ENCODE peak calls at places on chromosome 17, in eight cellular contexts. Y is ovary, T is neural progenitor cell, L is GM12865, H is CD14-positive monocyte, B is H9, X is HFFc6, A is pancreas. D is an unnamed sample.

GRCh38 chr17:78268960-78269892 is 37.8 kb downstream of the TMEM235 start:
- DNase-seq in X (no peak), H (no peak), A (no peak), L (no peak), B (peak; percentile 79), Y (no peak), T (peak; percentile 43), D (no peak)

GRCh38 chr17:15463363-15463762 is 4.1 kb downstream of the CDRT4 start:
- DNase-seq in X (peak; percentile 77), B (peak; percentile 55), H (no peak), L (no peak), T (peak; percentile 33), Y (peak; percentile 49), A (no peak), D (no peak)

GRCh38 chr17:69213059-69213813 is 15.4 kb downstream of the ABCA10 start:
- DNase-seq in X (no peak), A (no peak), Y (no peak), L (no peak), T (no peak), H (no peak), B (peak; percentile 76), D (no peak)

GRCh38 chr17:76524598-76525512 is 12.7 kb downstream of the CYGB start:
- DNase-seq in X (no peak), H (no peak), B (no peak), A (no peak), L (no peak), Y (peak; percentile 70), T (no peak), D (no peak)

GRCh38 chr17:48604770-48605329 is at the start of gene HOXB6:
- DNase-seq in L (no peak), T (no peak), A (no peak), H (no peak), Y (no peak), B (no peak), X (no peak), D (no peak)

GRCh38 chr17:76360461-76360860 is 6.7 kb upstream of the PRPSAP1 start:
- DNase-seq in H (no peak), B (no peak), A (no peak), Y (no peak), X (no peak), T (no peak), L (no peak), D (no peak)

GRCh38 chr17:20009302-20010098 is at the start of gene SPECC1:
- DNase-seq in Y (peak; percentile 90), A (peak; percentile 20), B (peak; percentile 94), T (peak; percentile 91), L (peak; percentile 81), X (no peak), H (peak; percentile 68), D (peak; percentile 94)

GRCh38 chr17:4833941-4834501 is 881 bp downstream of the MINK1 start:
- DNase-seq in Y (peak; percentile 40), B (no peak), A (peak; percentile 35), H (no peak), T (peak; percentile 15), X (peak; percentile 17), L (peak; percentile 27), D (no peak)

GRCh38 chr17:6546069-6546718 is 10.2 kb downstream of the PITPNM3 start:
- DNase-seq in B (no peak), L (peak; percentile 69), Y (no peak), X (peak; percentile 28), A (no peak), H (no peak), T (no peak), D (peak; percentile 48)

GRCh38 chr17:13016881-13017622 is 775 bp downstream of the ELAC2 start:
- DNase-seq in T (no peak), Y (no peak), A (no peak), L (peak; percentile 15), H (no peak), X (peak; percentile 28), B (peak; percentile 9), D (no peak)

GRCh38 chr17:52390422-52390821 is 231.9 kb upstream of the CA10 start:
- DNase-seq in T (no peak), B (no peak), X (no peak), Y (no peak), L (no peak), A (no peak), H (no peak), D (no peak)

GRCh38 chr17:5254903-5255521 is 20.4 kb upstream of the SCIMP start:
- DNase-seq in T (no peak), B (no peak), H (no peak), Y (no peak), A (no peak), X (no peak), L (peak; percentile 68), D (peak; percentile 53)

GRCh38 chr17:7023576-7024401 is 939 bp downstream of the BCL6B start:
- DNase-seq in A (peak; percentile 87), T (peak; percentile 93), B (peak; percentile 100), X (no peak), Y (peak; percentile 85), L (peak; percentile 94), H (peak; percentile 98), D (peak; percentile 98)

GRCh38 chr17:68057531-68057952 is 22.0 kb downstream of the KPNA2 start:
- DNase-seq in B (no peak), L (peak; percentile 43), A (no peak), H (no peak), X (peak; percentile 56), T (no peak), Y (no peak), D (no peak)

GRCh38 chr17:45381001-45381400 is 51.7 kb downstream of the ARHGAP27 start:
- DNase-seq in T (no peak), L (peak; percentile 21), H (no peak), X (no peak), Y (no peak), A (no peak), B (no peak), D (no peak)

GRCh38 chr17:48548687-48549621 is 4.0 kb upstream of the HOXB2 start:
- DNase-seq in T (no peak), X (no peak), L (no peak), A (no peak), H (no peak), B (no peak), Y (no peak), D (no peak)

GRCh38 chr17:50112694-50113093 is 17.3 kb downstream of the SAMD14 start:
- DNase-seq in T (no peak), L (no peak), X (no peak), A (no peak), H (no peak), Y (no peak), B (no peak), D (no peak)
- TF ChIP-seq CTCF in T (no peak), L (no peak), X (no peak), A (no peak), H (no peak), Y (no peak), B (no peak), D (no peak)

DNA sequence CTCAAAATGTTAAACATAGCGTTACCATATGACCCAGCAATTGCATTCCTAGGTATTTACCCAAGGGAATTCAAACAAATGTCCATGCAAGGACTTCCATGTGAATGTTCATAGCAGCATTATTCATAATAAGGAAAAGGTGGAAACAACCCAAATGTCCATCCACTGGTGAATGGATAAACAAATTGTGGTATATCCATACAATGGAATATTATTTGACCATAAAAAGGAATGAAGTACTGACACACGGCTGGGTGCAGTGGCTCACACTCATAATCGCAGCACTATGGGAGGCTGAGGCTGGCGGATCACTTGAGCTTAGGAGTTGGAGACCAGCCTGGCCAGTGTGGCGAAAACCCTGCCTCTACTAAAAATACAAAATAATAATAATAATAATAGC is 24.1 kb upstream of the GOSR2 start:
- DNase-seq in L (no peak), A (no peak), H (no peak), X (no peak), Y (no peak), T (no peak), B (no peak), D (no peak)
- TF ChIP-seq CTCF in L (no peak), A (no peak), H (no peak), X (no peak), Y (no peak), T (no peak), B (no peak), D (no peak)

GRCh38 chr17:81991684-81992513 is 14.5 kb downstream of the ASPSCR1 start:
- DNase-seq in L (no peak), T (peak; percentile 66), B (peak; percentile 76), A (peak; percentile 87), H (no peak), X (peak; percentile 71), Y (no peak), D (no peak)
- TF ChIP-seq CTCF in L (no peak), T (no peak), B (no peak), A (no peak), H (no peak), X (no peak), Y (no peak), D (no peak)

GRCh38 chr17:32490101-32490482 is 3.3 kb downstream of the CDK5R1 start:
- DNase-seq in T (no peak), X (no peak), Y (no peak), A (no peak), H (no peak), B (peak; percentile 58), L (peak; percentile 36), D (peak; percentile 40)
- TF ChIP-seq CTCF in T (no peak), X (no peak), Y (no peak), A (no peak), H (no peak), B (no peak), L (no peak), D (no peak)

GRCh38 chr17:65294184-65294719 is 157.1 kb downstream of the RGS9 start:
- DNase-seq in L (peak; percentile 77), A (peak; percentile 32), B (peak; percentile 94), H (no peak), Y (peak; percentile 63), X (peak; percentile 45), T (peak; percentile 83), D (peak; percentile 73)
- TF ChIP-seq CTCF in L (peak; percentile 80), A (peak; percentile 69), B (peak; percentile 89), H (peak; percentile 21), Y (peak; percentile 59), X (peak; percentile 82), T (peak; percentile 85), D (peak; percentile 72)

GRCh38 chr17:57773557-57773956 is 28.5 kb upstream of the CCDC182 start:
- DNase-seq in B (peak; percentile 8), T (no peak), X (no peak), Y (no peak), H (no peak), L (no peak), A (no peak), D (no peak)
- TF ChIP-seq CTCF in B (no peak), T (no peak), X (no peak), Y (no peak), H (no peak), L (no peak), A (no peak), D (no peak)

GRCh38 chr17:40168262-40168832 is 8.9 kb upstream of the RAPGEFL1 start:
- DNase-seq in L (peak; percentile 65), T (peak; percentile 77), Y (peak; percentile 58), B (peak; percentile 57), X (peak; percentile 46), A (no peak), H (peak; percentile 53), D (peak; percentile 71)
- TF ChIP-seq CTCF in L (peak; percentile 69), T (peak; percentile 73), Y (peak; percentile 90), B (peak; percentile 77), X (peak; percentile 87), A (peak; percentile 70), H (peak; percentile 87), D (peak; percentile 48)

GRCh38 chr17:43324205-43324893 is 74.4 kb upstream of the ARL4D start:
- DNase-seq in H (no peak), L (peak; percentile 79), B (peak; percentile 74), A (no peak), Y (no peak), X (no peak), T (peak; percentile 52), D (no peak)
- TF ChIP-seq CTCF in H (peak; percentile 26), L (peak; percentile 28), B (peak; percentile 58), A (no peak), Y (no peak), X (peak; percentile 8), T (peak; percentile 39), D (no peak)

D was measured in GM13976.